ENCODE peak calls at places on chromosome 7, in eight cellular contexts. K, A, N, B, H, X, M and Z are unnamed samples. For H3K4me1, the result is how much of the 10 kb centered on the place peaks cover.

GRCh38 chr7:78576196-78576595 is 777.6 kb downstream of the PHTF2 start:
- DNase-seq in K (peak), A (no peak), N (no peak), B (no peak), H (no peak), X (no peak), M (no peak), Z (no peak)

GRCh38 chr7:55508301-55509011 is 63.8 kb downstream of the VOPP1 start:
- DNase-seq in K (peak), A (no peak), N (no peak), B (no peak), H (no peak), X (no peak), M (no peak), Z (no peak)

GRCh38 chr7:28686418-28686800 is 271.7 kb downstream of the TRIL start:
- DNase-seq in K (peak), A (peak), N (peak), B (no peak), H (peak), X (peak), M (no peak), Z (peak)

GRCh38 chr7:151368136-151368571 is 26.5 kb downstream of the NUB1 start:
- DNase-seq in K (peak), A (peak), N (peak), B (peak), H (peak), X (peak), M (peak), Z (peak)

GRCh38 chr7:45033261-45033930 is 33.4 kb downstream of the CCM2 start:
- DNase-seq in K (peak), A (no peak), N (no peak), B (no peak), H (no peak), X (no peak), M (no peak), Z (no peak)

GRCh38 chr7:134589491-134589941 is 40.6 kb downstream of the AKR1B15 start:
- DNase-seq in K (peak), A (no peak), N (no peak), B (no peak), H (no peak), X (no peak), M (no peak), Z (no peak)

GRCh38 chr7:118148930-118149329 is 35.0 kb upstream of the LSM8 start:
- DNase-seq in K (peak), A (no peak), N (no peak), B (no peak), H (no peak), X (peak), M (no peak), Z (no peak)

GRCh38 chr7:134690016-134690415 is 43.4 kb downstream of the BPGM start:
- DNase-seq in K (peak), A (no peak), N (peak), B (no peak), H (peak), X (no peak), M (no peak), Z (no peak)

GRCh38 chr7:134584290-134584689 is 35.4 kb downstream of the AKR1B15 start:
- DNase-seq in K (no peak), A (no peak), N (no peak), B (no peak), H (no peak), X (no peak), M (no peak), Z (no peak)

GRCh38 chr7:92740713-92741126 is 95.7 kb downstream of the CDK6 start:
- DNase-seq in K (peak), A (no peak), N (no peak), B (peak), H (peak), X (no peak), M (no peak), Z (no peak)

GRCh38 chr7:119720541-119720940 is 552.4 kb upstream of the KCND2 start:
- DNase-seq in K (peak), A (no peak), N (no peak), B (no peak), H (peak), X (peak), M (no peak), Z (no peak)

GRCh38 chr7:151115836-151116418 is 29.7 kb downstream of the AGAP3 start:
- DNase-seq in K (no peak), A (no peak), N (no peak), B (no peak), H (no peak), X (no peak), M (no peak), Z (no peak)

GRCh38 chr7:6637544-6638229 is 569 bp downstream of the ZNF316 start:
- DNase-seq in K (peak), A (no peak), N (peak), B (no peak), H (peak), X (peak), M (no peak), Z (peak)

GRCh38 chr7:102284891-102285540 is 1.7 kb upstream of the SH2B2 start:
- DNase-seq in K (no peak), A (peak), N (peak), B (no peak), H (no peak), X (peak), M (peak), Z (peak)

GRCh38 chr7:116305485-116306408 is 95.4 kb downstream of the TES start:
- DNase-seq in K (peak), A (peak), N (no peak), B (no peak), H (peak), X (no peak), M (no peak), Z (no peak)

GRCh38 chr7:53800746-53801145 is 741.4 kb upstream of the VSTM2A start:
- DNase-seq in K (no peak), A (no peak), N (no peak), B (no peak), H (no peak), X (no peak), M (no peak), Z (no peak)

GRCh38 chr7:141979611-141980010 is 6.0 kb upstream of the TAS2R38 start:
- DNase-seq in K (no peak), A (no peak), N (no peak), B (no peak), H (no peak), X (no peak), M (no peak), Z (no peak)

GRCh38 chr7:17773289-17773626 is 167.0 kb downstream of the SNX13 start:
- DNase-seq in K (peak), A (peak), N (no peak), B (no peak), H (peak), X (no peak), M (no peak), Z (no peak)

GRCh38 chr7:121442845-121443244 is 46.7 kb upstream of the FAM3C start:
- DNase-seq in K (no peak), A (no peak), N (no peak), B (no peak), H (no peak), X (no peak), M (no peak), Z (no peak)

GRCh38 chr7:7654964-7655363 is 14.4 kb downstream of the UMAD1 start:
- DNase-seq in K (no peak), A (no peak), N (no peak), B (no peak), H (no peak), X (no peak), M (no peak), Z (no peak)

GRCh38 chr7:152752513-152752912 is 7.0 kb upstream of the ACTR3B start:
- DNase-seq in K (no peak), A (no peak), N (no peak), B (no peak), H (no peak), X (no peak), M (no peak), Z (no peak)

GRCh38 chr7:107890493-107890961 is 456 bp upstream of the DLD start:
- DNase-seq in K (no peak), A (peak), N (no peak), B (no peak), H (no peak), X (no peak), M (no peak), Z (no peak)

GRCh38 chr7:7554647-7555575 is 11.8 kb upstream of the MIOS start:
- DNase-seq in K (no peak), A (no peak), N (no peak), B (no peak), H (no peak), X (no peak), M (no peak), Z (no peak)

GRCh38 chr7:45975367-45975766 is 54.3 kb upstream of the IGFBP3 start:
- DNase-seq in K (peak), A (no peak), N (no peak), B (no peak), H (no peak), X (no peak), M (no peak), Z (no peak)

GRCh38 chr7:30474485-30474884 is 4.1 kb downstream of the NOD1 start:
- DNase-seq in K (no peak), A (no peak), N (no peak), B (no peak), H (no peak), X (no peak), M (peak), Z (no peak)

GRCh38 chr7:30475580-30475979 is 3.0 kb downstream of the NOD1 start:
- DNase-seq in K (no peak), A (no peak), N (no peak), B (no peak), H (no peak), X (no peak), M (no peak), Z (no peak)

GRCh38 chr7:30476401-30477145 is 2.0 kb downstream of the NOD1 start:
- DNase-seq in K (no peak), A (no peak), N (no peak), B (no peak), H (no peak), X (no peak), M (peak), Z (no peak)

GRCh38 chr7:30474893-30475292 is 3.7 kb downstream of the NOD1 start:
- DNase-seq in K (peak), A (no peak), N (no peak), B (no peak), H (no peak), X (no peak), M (peak), Z (no peak)

DNA sequence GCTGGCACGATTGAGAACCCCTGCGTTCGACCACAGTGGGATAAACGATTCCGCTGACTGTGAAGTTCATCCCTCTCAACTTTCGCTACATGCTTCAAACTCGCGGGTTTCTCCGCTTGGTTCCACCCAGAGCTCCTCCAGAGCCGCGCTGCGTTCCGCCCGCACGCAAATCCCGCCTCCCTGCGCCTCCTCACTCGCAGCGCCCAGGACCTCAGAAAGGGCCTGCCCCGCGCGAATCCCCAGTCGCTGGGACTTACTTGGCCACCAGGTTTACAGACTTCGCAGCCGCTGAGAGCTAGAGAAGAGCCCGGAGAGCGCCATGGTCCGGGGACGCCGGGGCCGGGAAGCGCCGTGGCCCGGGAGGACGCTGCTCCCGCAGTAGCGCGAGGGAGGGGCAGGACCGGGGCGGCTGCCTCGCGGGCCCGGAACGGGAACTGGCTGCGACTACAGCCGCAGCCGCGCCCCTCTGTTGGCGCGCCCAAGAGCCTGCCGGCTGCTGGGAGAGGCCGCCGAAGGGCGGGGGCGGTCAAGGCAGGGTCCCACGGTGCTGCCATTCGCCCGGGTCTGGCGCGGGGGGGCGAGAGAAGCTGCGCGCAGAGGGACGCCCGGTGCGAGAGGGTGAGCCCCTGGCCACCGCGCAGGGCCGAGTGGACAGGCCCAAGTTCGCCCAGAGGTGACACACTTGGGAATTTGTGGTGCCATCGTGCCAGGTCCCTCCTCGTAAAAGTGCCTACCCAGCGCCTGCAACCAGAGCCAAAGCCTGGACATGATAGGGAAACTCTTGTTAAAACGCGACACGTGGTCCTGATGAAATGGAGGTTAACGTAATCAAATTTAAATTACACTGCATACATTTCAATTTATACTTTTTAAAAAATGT is at the start of gene NOD1:
- DNase-seq in K (peak), A (peak), N (peak), B (peak), H (peak), X (peak), M (peak), Z (peak)
- TF ChIP-seq CTCF in K (no peak), A (peak), N (peak), B (no peak), H (no peak), X (no peak), M (no peak), Z (peak)

DNA sequence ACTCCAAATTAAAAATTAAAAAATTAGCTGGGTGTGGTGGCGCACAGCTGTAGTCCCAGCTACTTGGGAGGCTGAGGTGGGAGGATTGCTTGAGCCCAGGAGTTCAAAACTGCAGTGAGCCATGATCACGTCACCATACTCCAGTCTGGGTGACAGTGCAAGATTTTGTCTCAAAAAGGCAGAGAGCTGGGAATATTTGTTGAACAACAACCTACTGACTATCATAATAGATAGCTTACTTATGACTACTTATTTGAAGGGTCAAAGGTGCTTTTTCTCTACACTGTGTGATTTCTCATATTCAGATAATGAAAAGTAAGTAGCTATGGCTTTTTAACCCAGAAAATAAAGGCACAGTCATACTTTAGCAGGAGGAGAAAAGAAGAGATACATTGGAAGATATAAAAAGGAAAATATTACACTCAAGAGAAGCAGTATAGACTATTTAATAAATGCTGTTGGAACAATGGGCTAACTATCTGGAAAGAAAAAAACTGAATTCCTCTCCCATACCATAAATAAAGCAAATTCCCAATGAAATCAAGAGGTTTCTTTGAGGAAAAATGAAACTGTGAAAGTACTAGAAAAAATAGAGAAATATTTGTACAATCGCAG is 6.7 kb downstream of the GSDME start:
- DNase-seq in K (peak), A (no peak), N (no peak), B (no peak), H (peak), X (no peak), M (no peak), Z (no peak)
- TF ChIP-seq POLR2A in K (no peak), A (no peak), N (no peak), B (no peak), H (no peak), X (no peak), M (no peak), Z (no peak)

GRCh38 chr7:30460246-30460633 is 18.3 kb downstream of the NOD1 start:
- DNase-seq in K (no peak), A (no peak), N (no peak), B (no peak), H (no peak), X (no peak), M (no peak), Z (peak)
- H3K4me1 ChIP-seq in K (under half), A (half or more), N (half or more), B (under half), H (under half), X (under half), M (under half), Z (under half)

GRCh38 chr7:34759477-34760125 is 101.6 kb downstream of the NPSR1 start:
- DNase-seq in K (peak), A (no peak), N (no peak), B (no peak), H (peak), X (peak), M (no peak), Z (no peak)
- TF ChIP-seq CTCF in K (peak), A (peak), N (peak), B (no peak), H (peak), X (peak), M (peak), Z (peak)

DNA sequence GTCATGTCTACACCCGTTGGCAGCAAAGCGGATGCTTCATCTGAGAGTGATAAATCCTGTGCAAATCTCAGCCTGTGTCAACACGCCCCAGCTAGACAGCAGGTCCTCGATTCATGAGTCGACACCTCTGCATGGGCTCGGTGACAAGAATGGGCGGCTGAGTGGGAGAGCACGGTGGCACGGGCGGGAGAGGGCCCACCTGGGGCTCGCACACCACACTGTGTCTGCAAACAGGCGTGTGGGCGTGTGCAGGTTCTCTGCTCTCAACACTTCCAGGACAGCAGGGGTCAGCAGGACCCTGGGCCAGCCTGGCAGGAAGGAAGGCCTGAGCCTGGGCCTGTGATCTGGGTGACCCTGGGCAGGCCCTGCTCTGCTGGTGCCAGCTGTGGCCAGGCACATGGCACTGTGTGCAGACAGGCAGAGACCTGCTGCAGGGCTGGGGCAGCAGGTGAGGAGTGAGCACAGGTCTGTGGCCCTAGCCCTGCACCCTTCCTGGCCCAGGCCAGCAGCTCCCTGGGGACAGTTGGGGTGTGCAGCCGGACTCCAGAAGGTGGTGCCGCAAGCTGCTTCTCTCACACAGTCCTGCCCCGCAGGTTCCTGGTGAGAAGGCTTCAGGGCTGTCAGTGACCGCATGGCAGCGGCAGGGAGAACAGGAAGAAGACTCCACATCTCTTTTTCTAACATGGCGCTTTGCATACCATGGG is 216.4 kb downstream of the ELFN1 start:
- DNase-seq in K (no peak), A (no peak), N (no peak), B (no peak), H (no peak), X (no peak), M (no peak), Z (no peak)
- TF ChIP-seq POLR2A in K (no peak), A (no peak), N (no peak), B (no peak), H (no peak), X (no peak), M (no peak), Z (no peak)

DNA sequence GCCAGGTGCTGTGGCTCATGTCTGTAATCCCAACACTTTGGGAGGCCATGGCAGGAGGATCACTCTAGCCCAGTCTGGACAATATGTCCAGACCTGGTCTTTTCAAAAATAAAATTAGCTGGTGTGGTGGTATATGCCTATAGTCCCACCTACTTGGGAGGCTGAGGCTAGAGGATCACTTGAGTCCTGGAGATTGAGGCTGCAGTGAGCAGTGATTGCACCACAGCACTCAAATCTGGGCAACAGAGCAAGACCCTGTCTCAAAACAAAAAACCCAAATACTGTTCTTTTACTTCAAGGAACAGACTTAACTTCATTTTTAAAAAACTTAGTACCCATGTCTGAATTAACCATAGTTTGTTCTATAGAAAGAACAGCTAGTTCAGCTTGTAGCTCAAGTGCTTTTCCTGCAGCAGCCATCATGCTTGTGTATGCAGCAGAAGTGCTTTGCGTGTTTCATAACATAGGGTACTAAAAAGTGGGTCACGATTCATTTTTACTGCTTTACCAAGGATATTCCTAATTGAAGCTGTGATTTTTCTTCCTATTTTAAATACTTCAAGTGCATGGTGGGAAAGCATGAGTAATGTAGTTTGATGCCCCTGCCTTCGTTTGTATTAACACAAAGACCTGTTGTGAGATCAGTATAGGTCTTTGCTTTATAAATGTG is 5.9 kb downstream of the EIF4H start:
- DNase-seq in K (no peak), A (no peak), N (no peak), B (no peak), H (no peak), X (no peak), M (no peak), Z (no peak)
- H3K4me1 ChIP-seq in K (under half), A (half or more), N (half or more), B (under half), H (under half), X (under half), M (half or more), Z (under half)

GRCh38 chr7:35801392-35802101 is 690 bp downstream of the SEPTIN7 start:
- DNase-seq in K (peak), A (peak), N (peak), B (no peak), H (peak), X (peak), M (peak), Z (peak)
- TF ChIP-seq CTCF in K (peak), A (peak), N (peak), B (peak), H (peak), X (peak), M (peak), Z (peak)

DNA sequence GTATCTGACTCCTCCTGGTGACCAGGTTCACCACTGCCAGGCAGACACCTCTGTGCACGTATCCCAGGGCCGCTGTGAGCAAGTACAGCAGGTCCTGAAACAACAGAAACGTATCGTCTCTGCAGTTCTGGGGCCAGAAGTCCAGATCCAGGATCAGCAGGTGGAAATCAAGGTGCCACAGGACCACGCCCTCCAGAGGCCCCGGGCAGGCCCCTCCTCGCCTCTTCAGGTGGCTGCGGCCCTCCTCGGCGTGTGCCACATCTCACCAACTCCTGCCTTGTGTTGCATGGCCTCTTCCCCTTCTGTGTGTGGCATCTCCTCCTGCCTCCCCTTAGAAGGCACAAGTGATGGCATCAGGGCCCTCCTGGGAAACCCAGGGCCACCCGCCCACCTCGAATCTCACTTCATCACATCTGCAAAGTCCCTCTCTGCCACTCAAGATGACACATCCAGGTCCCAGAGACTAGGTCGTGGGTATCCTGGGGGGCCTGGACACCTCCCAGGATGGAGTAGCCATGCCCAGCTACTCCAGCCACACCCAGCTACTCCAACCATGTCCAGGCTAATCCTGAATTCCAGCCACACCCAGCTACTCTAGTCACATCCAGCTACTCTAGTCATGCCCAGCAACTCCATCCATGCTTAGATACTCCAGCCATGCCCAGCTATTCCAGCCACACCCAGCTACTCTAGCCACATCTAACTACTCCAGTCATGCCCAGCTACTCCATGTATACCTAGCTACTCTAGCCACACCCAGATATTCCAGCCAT is 52.6 kb upstream of the DNAAF5 start:
- DNase-seq in K (no peak), A (no peak), N (no peak), B (no peak), H (no peak), X (no peak), M (peak), Z (no peak)
- TF ChIP-seq POLR2A in K (no peak), A (no peak), N (no peak), B (no peak), H (no peak), X (no peak), M (no peak), Z (no peak)